ENCODE peak calls at places on chromosomes 5 and 9, in six cellular contexts. D is pancreas, Y is mucosa of descending colon, I is neural crest cell, N is EH, B is BJ. A is an unnamed sample.

GRCh38 chr5:123422433-123423277 is 548 bp downstream of the CEP120 start:
- DNase-seq in Y (peak), B (no peak), D (no peak), I (no peak), N (peak), A (no peak)

GRCh38 chr9:94086468-94086867 is 2.2 kb downstream of the PTPDC1 start:
- DNase-seq in I (no peak), Y (no peak), B (no peak), D (no peak), N (peak), A (no peak)

GRCh38 chr5:127434588-127434987 is 82.9 kb upstream of the PRRC1 start:
- DNase-seq in D (no peak), Y (no peak), N (no peak), I (no peak), B (no peak), A (no peak)

GRCh38 chr5:73900566-73900965 is 274.6 kb downstream of the ARHGEF28 start:
- DNase-seq in B (no peak), D (no peak), N (peak), Y (no peak), I (no peak), A (no peak)

GRCh38 chr5:81895312-81895711 is 76.5 kb upstream of the ATG10 start:
- DNase-seq in I (no peak), D (no peak), N (no peak), Y (no peak), B (no peak), A (no peak)

GRCh38 chr9:3980771-3981170 is 319.1 kb downstream of the GLIS3 start:
- DNase-seq in B (no peak), Y (no peak), D (no peak), N (peak), I (peak), A (no peak)

GRCh38 chr9:35014517-35014916 is 25.0 kb downstream of the DNAJB5 start:
- DNase-seq in D (no peak), N (no peak), Y (no peak), B (no peak), I (no peak), A (no peak)

GRCh38 chr5:133509742-133510079 is 102.6 kb downstream of the FSTL4 start:
- DNase-seq in N (no peak), Y (no peak), D (no peak), I (no peak), B (no peak), A (no peak)

GRCh38 chr9:38145526-38146053 is 76.6 kb upstream of the SHB start:
- DNase-seq in D (no peak), N (no peak), I (no peak), B (no peak), Y (no peak), A (no peak)

GRCh38 chr5:59485629-59486439 is 407.7 kb downstream of the PDE4D start:
- DNase-seq in Y (no peak), B (no peak), N (peak), D (no peak), I (no peak), A (no peak)

GRCh38 chr5:50799596-50799995 is 133.2 kb downstream of the PARP8 start:
- DNase-seq in D (no peak), I (no peak), Y (no peak), B (no peak), N (no peak), A (no peak)

GRCh38 chr9:37202091-37202490 is 81.7 kb downstream of the ZCCHC7 start:
- DNase-seq in D (no peak), B (no peak), I (no peak), N (no peak), Y (no peak), A (no peak)

GRCh38 chr5:59760798-59761348 is 132.7 kb downstream of the PDE4D start:
- DNase-seq in B (no peak), Y (no peak), I (no peak), D (no peak), N (peak), A (no peak)

GRCh38 chr9:94921656-94922055 is 195.2 kb downstream of the AOPEP start:
- DNase-seq in D (no peak), Y (no peak), N (no peak), B (no peak), I (no peak), A (no peak)

GRCh38 chr9:122695696-122696095 is 20.8 kb downstream of the OR1L3 start:
- DNase-seq in D (no peak), I (no peak), B (no peak), N (peak), Y (no peak), A (no peak)

GRCh38 chr9:90907056-90907445 is 105.4 kb downstream of the SYK start:
- DNase-seq in D (no peak), I (no peak), Y (no peak), B (no peak), N (no peak), A (no peak)

GRCh38 chr9:123338710-123339665 is 17.0 kb upstream of the CRB2 start:
- DNase-seq in D (no peak), B (no peak), N (no peak), I (no peak), Y (peak), A (peak)

GRCh38 chr5:19865336-19866087 is 122.5 kb downstream of the CDH18 start:
- DNase-seq in N (no peak), D (no peak), I (no peak), Y (no peak), B (no peak), A (no peak)

GRCh38 chr5:134515801-134516200 is 9.7 kb upstream of the JADE2 start:
- DNase-seq in B (no peak), I (no peak), D (no peak), Y (no peak), N (no peak), A (no peak)

GRCh38 chr9:137273616-137274320 is 3.8 kb upstream of the TOR4A start:
- DNase-seq in B (no peak), N (no peak), D (no peak), I (no peak), Y (no peak), A (peak)

GRCh38 chr5:81852277-81853004 is 101.5 kb upstream of the SSBP2 start:
- DNase-seq in D (peak), I (no peak), N (peak), B (no peak), Y (peak), A (peak)

GRCh38 chr5:145965804-145966203 is 29.4 kb downstream of the SH3RF2 start:
- DNase-seq in B (no peak), N (no peak), Y (no peak), D (no peak), I (no peak), A (no peak)

GRCh38 chr5:138752341-138752950 is 779 bp upstream of the CTNNA1 start:
- DNase-seq in I (no peak), B (no peak), Y (peak), N (peak), D (no peak), A (peak)

A was measured in upper lobe of left lung.